ENCODE peak calls at places on chromosomes 11 and 22, in nine cellular contexts. I, N, L, V, R, A, B, Q and T are unnamed samples.

GRCh38 chr11:79200398-79201070 is 240.3 kb downstream of the TENM4 start:
- DNase-seq in I (no peak), N (no peak), L (no peak), V (no peak), R (no peak), A (no peak), B (no peak), Q (no peak), T (no peak)

GRCh38 chr11:128961645-128962044 is 19.0 kb upstream of the TP53AIP1 start:
- DNase-seq in I (no peak), N (no peak), L (no peak), V (no peak), R (peak; percentile 4), A (no peak), B (no peak), Q (no peak), T (no peak)

GRCh38 chr11:66371627-66372415 is at the start of gene SLC29A2:
- DNase-seq in I (peak; percentile 82), N (peak; percentile 91), L (peak; percentile 35), V (peak; percentile 98), R (no peak), A (peak; percentile 96), B (peak; percentile 97), Q (peak; percentile 95), T (peak; percentile 95)

GRCh38 chr11:64007629-64008282 is 21.5 kb downstream of the OTUB1 start:
- DNase-seq in I (peak; percentile 54), N (peak; percentile 91), L (peak; percentile 84), V (peak; percentile 95), R (no peak), A (no peak), B (peak; percentile 87), Q (peak; percentile 85), T (no peak)

GRCh38 chr11:47220401-47220821 is 5.6 kb downstream of the DDB2 start:
- DNase-seq in I (no peak), N (no peak), L (peak; percentile 82), V (no peak), R (no peak), A (peak; percentile 70), B (no peak), Q (no peak), T (no peak)

GRCh38 chr11:57728829-57729228 is 12.5 kb upstream of the SELENOH start:
- DNase-seq in I (no peak), N (no peak), L (no peak), V (no peak), R (no peak), A (no peak), B (no peak), Q (no peak), T (no peak)

GRCh38 chr11:36119300-36119699 is 169.9 kb downstream of the COMMD9 start:
- DNase-seq in I (no peak), N (no peak), L (no peak), V (no peak), R (no peak), A (no peak), B (no peak), Q (no peak), T (no peak)

GRCh38 chr11:94948070-94948617 is 25.2 kb downstream of the CWC15 start:
- DNase-seq in I (no peak), N (no peak), L (peak; percentile 56), V (no peak), R (no peak), A (peak; percentile 38), B (no peak), Q (no peak), T (no peak)

GRCh38 chr11:75326439-75326810 is 25.0 kb downstream of the ARRB1 start:
- DNase-seq in I (no peak), N (no peak), L (no peak), V (no peak), R (no peak), A (no peak), B (no peak), Q (no peak), T (no peak)

GRCh38 chr11:33674035-33674814 is 26.4 kb downstream of the C11orf91 start:
- DNase-seq in I (no peak), N (no peak), L (peak; percentile 78), V (no peak), R (no peak), A (no peak), B (no peak), Q (no peak), T (no peak)

GRCh38 chr11:114293201-114293711 is 2.9 kb upstream of the NNMT start:
- DNase-seq in I (no peak), N (no peak), L (no peak), V (no peak), R (no peak), A (peak; percentile 89), B (no peak), Q (no peak), T (no peak)

GRCh38 chr11:114296190-114296978 is at the start of gene NNMT:
- DNase-seq in I (no peak), N (no peak), L (peak; percentile 98), V (no peak), R (no peak), A (peak; percentile 60), B (no peak), Q (peak; percentile 75), T (no peak)

GRCh38 chr11:114297806-114298700 is 1.9 kb downstream of the NNMT start:
- DNase-seq in I (no peak), N (no peak), L (peak; percentile 60), V (no peak), R (no peak), A (no peak), B (no peak), Q (no peak), T (no peak)

GRCh38 chr11:114296979-114297372 is 777 bp downstream of the NNMT start:
- DNase-seq in I (no peak), N (no peak), L (peak; percentile 20), V (no peak), R (no peak), A (no peak), B (no peak), Q (no peak), T (no peak)

DNA sequence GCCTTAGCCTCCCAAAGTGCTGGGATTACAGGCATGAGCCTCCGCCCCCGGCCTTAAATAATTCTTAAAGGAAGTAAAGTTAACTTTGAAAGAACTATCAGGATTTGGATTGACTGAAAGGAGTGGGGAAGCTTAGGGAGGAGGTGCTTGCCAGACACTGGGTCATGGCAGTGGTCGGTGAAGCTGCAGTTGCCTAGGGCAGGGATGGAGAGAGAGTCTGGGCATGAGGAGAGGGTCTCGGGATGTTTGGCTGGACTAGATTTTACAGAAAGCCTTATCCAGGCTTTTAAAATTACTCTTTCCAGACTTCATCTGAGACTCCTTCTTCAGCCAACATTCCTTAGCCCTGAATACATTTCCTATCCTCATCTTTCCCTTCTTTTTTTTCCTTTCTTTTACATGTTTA is 520 bp upstream of the NNMT start:
- DNase-seq in I (no peak), N (no peak), L (peak; percentile 78), V (no peak), R (no peak), A (no peak), B (no peak), Q (no peak), T (no peak)
- H2AFZ ChIP-seq in I (no peak overlapping the region), N (peak overlapping the region; percentile 57), L (no peak overlapping the region), V (peak overlapping the region; percentile 38), R (no peak overlapping the region), A (peak overlapping the region; percentile 6), B (no peak overlapping the region), Q (no peak overlapping the region), T (no peak overlapping the region)

DNA sequence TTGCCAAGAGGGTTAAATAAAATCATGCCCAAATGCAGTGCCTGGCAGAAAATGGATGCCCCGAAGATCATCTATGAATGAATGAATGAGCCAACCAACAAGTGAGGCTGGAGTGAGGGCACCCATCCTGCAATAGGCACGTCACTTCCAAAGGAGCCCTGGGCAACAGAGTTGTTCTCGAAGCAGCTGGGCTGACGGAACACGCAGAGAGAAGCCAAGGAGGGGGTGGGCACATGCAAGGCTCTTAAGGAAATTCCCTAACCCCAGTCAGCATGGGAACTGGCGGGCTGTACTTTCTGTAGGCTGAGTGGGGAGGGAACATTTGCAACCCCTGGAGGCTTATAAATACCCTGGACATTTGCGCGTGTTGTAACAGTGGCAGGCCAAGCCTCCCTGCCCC is 11.6 kb upstream of the CHADL start:
- DNase-seq in I (no peak), N (no peak), L (no peak), V (no peak), R (no peak), A (no peak), B (no peak), Q (no peak), T (no peak)
- TF ChIP-seq EZH2phosphoT487 in I (no peak), N (no peak), L (no peak), V (no peak), R (no peak), A (no peak), B (no peak), Q (no peak), T (no peak)

GRCh38 chr11:68539370-68539769 is 78.8 kb downstream of the PPP6R3 start:
- DNase-seq in I (no peak), N (no peak), L (no peak), V (no peak), R (no peak), A (no peak), B (no peak), Q (no peak), T (no peak)

GRCh38 chr11:68542617-68543016 is 82.1 kb downstream of the PPP6R3 start:
- DNase-seq in I (no peak), N (no peak), L (peak; percentile 96), V (peak; percentile 27), R (no peak), A (peak; percentile 82), B (no peak), Q (peak; percentile 64), T (no peak)

GRCh38 chr11:68545347-68545746 is 84.8 kb downstream of the PPP6R3 start:
- DNase-seq in I (no peak), N (no peak), L (no peak), V (no peak), R (no peak), A (no peak), B (no peak), Q (no peak), T (no peak)

GRCh38 chr11:68543594-68543993 is 83.0 kb downstream of the PPP6R3 start:
- DNase-seq in I (no peak), N (no peak), L (peak; percentile 15), V (no peak), R (no peak), A (no peak), B (no peak), Q (no peak), T (no peak)

DNA sequence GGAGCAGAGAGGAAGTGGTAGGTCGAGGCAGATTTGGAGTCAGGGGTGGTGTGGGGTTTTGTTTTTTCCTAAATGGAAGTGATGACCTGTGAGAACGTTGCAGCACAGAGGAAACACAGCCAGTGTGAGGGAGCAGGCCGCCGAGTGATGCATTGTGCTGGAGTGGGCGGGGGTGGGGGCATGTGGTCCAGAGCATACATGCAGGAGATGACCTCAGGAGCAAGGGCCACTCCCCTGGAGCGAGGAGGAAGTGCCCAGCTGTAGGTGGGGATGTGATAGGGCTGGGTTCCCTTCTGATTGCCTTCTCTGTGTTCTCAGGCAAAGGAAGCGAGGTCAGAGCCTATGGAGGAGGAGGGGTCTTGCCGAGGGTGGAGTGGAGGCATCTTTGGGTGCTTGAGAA is 81.4 kb downstream of the PPP6R3 start:
- DNase-seq in I (no peak), N (no peak), L (peak; percentile 13), V (no peak), R (no peak), A (no peak), B (no peak), Q (no peak), T (no peak)
- H2AFZ ChIP-seq in I (no peak overlapping the region), N (no peak overlapping the region), L (no peak overlapping the region), V (no peak overlapping the region), R (no peak overlapping the region), A (no peak overlapping the region), B (no peak overlapping the region), Q (no peak overlapping the region), T (no peak overlapping the region)

GRCh38 chr11:15109602-15110001 is 5.1 kb upstream of the INSC start:
- DNase-seq in I (no peak), N (no peak), L (no peak), V (no peak), R (no peak), A (no peak), B (no peak), Q (no peak), T (no peak)
- TF ChIP-seq EZH2phosphoT487 in I (no peak), N (no peak), L (no peak), V (no peak), R (no peak), A (no peak), B (no peak), Q (no peak), T (no peak)